ENCODE peak calls at places on chromosomes 5 and 9, in seven cellular contexts. P is NCI-H510A, X is foreskin fibroblast, H is NCI-H1092, D is brain microvascular endothelial cell, S is Ammon's horn, M is AML-193. K is an unnamed sample.

GRCh38 chr5:68369436-68370125 is 154.0 kb downstream of the PIK3R1 start:
- DNase-seq in S (no peak), M (no peak), H (no peak), D (no peak), P (no peak), X (no peak), K (no peak)

GRCh38 chr5:162719720-162720119 is 652.1 kb downstream of the GABRG2 start:
- DNase-seq in H (no peak), X (no peak), S (no peak), D (no peak), M (no peak), P (no peak), K (no peak)

GRCh38 chr9:8723195-8723594 is 923.6 kb upstream of the DMAC1 start:
- DNase-seq in X (no peak), D (no peak), H (no peak), P (no peak), M (no peak), S (no peak), K (no peak)

GRCh38 chr5:5066276-5067186 is 73.6 kb upstream of the ADAMTS16 start:
- DNase-seq in X (no peak), S (peak; percentile 49), D (no peak), H (no peak), P (no peak), M (no peak), K (peak; percentile 20)

GRCh38 chr9:124794902-124795491 is 18.1 kb downstream of the OLFML2A start:
- DNase-seq in H (no peak), D (no peak), P (no peak), M (no peak), X (no peak), S (no peak), K (no peak)

GRCh38 chr5:17132444-17133083 is 84.9 kb upstream of the BASP1 start:
- DNase-seq in X (no peak), P (no peak), D (peak; percentile 53), S (peak; percentile 16), M (peak; percentile 28), H (peak; percentile 11), K (peak; percentile 53)

GRCh38 chr5:160649304-160649703 is 202.7 kb downstream of the ATP10B start:
- DNase-seq in S (no peak), M (peak; percentile 10), X (no peak), P (no peak), H (no peak), D (no peak), K (no peak)

GRCh38 chr5:117454716-117455212 is 880.1 kb upstream of the SEMA6A start:
- DNase-seq in P (peak; percentile 1), M (peak; percentile 10), X (no peak), D (no peak), S (peak; percentile 13), H (peak; percentile 10), K (peak; percentile 58)

GRCh38 chr5:10329808-10330481 is 22.2 kb upstream of the CMBL start:
- DNase-seq in P (no peak), D (no peak), S (no peak), X (peak; percentile 87), M (no peak), H (no peak), K (no peak)

GRCh38 chr5:97888439-97888838 is 705.4 kb upstream of the RIOK2 start:
- DNase-seq in H (no peak), X (no peak), D (no peak), P (no peak), S (no peak), M (no peak), K (no peak)

GRCh38 chr5:174773371-174773770 is 49.0 kb downstream of the MSX2 start:
- DNase-seq in P (no peak), D (no peak), X (no peak), M (no peak), H (no peak), S (no peak), K (no peak)

GRCh38 chr5:19369048-19369447 is 619.0 kb downstream of the CDH18 start:
- DNase-seq in D (no peak), X (no peak), S (no peak), M (no peak), P (no peak), H (no peak), K (no peak)

GRCh38 chr9:33686942-33687341 is 108.4 kb upstream of the PRSS3 start:
- DNase-seq in P (no peak), X (no peak), M (no peak), S (no peak), D (no peak), H (peak; percentile 40), K (no peak)

GRCh38 chr9:134025606-134026541 is 593 bp downstream of the BRD3OS start:
- DNase-seq in D (peak; percentile 14), S (peak; percentile 45), X (peak; percentile 39), H (peak; percentile 32), M (peak; percentile 32), P (no peak), K (peak; percentile 38)

GRCh38 chr5:662751-663435 is 30.3 kb downstream of the TPPP start:
- DNase-seq in P (no peak), S (no peak), H (no peak), X (no peak), D (no peak), M (no peak), K (no peak)

GRCh38 chr5:95619518-95620029 is 313 bp upstream of the GPR150 start:
- DNase-seq in P (no peak), D (no peak), M (peak; percentile 20), S (no peak), H (no peak), X (no peak), K (no peak)

GRCh38 chr5:141529002-141529401 is 40.1 kb downstream of the PCDHGC5 start:
- DNase-seq in M (no peak), X (peak; percentile 75), D (peak; percentile 41), S (no peak), P (no peak), H (no peak), K (no peak)

GRCh38 chr9:98129451-98129881 is 10.4 kb upstream of the TRIM14 start:
- DNase-seq in M (peak; percentile 83), P (no peak), H (no peak), S (peak; percentile 57), X (no peak), D (peak; percentile 20), K (peak; percentile 53)

GRCh38 chr5:82058710-82059109 is 86.9 kb downstream of the ATG10 start:
- DNase-seq in H (no peak), P (no peak), D (peak; percentile 7), M (no peak), X (no peak), S (no peak), K (no peak)

GRCh38 chr5:43556857-43557593 is at the start of gene PAIP1:
- DNase-seq in D (peak; percentile 74), P (peak; percentile 86), X (peak; percentile 83), H (peak; percentile 73), M (peak; percentile 68), S (peak; percentile 82), K (peak; percentile 76)

GRCh38 chr9:130642926-130643325 is 21.5 kb upstream of the PRDM12 start:
- DNase-seq in S (no peak), H (no peak), M (no peak), D (no peak), X (no peak), P (no peak), K (no peak)

GRCh38 chr5:56561-57290 is 35.2 kb upstream of the PLEKHG4B start:
- DNase-seq in P (no peak), M (no peak), X (no peak), D (peak; percentile 35), H (no peak), S (no peak), K (no peak)

GRCh38 chr5:120624021-120624563 is 160.0 kb downstream of the PRR16 start:
- DNase-seq in S (no peak), X (no peak), M (no peak), P (no peak), D (no peak), H (no peak), K (no peak)

GRCh38 chr5:115324021-115324420 is 27.6 kb upstream of the CCDC112 start:
- DNase-seq in P (no peak), D (peak; percentile 12), M (no peak), H (no peak), S (no peak), X (no peak), K (peak; percentile 66)

GRCh38 chr5:78476795-78477194 is 116.4 kb downstream of the SCAMP1 start:
- DNase-seq in D (no peak), X (no peak), M (no peak), P (no peak), S (no peak), H (no peak), K (no peak)